ENCODE peak calls at places on chromosomes 1 and 21, in seven cellular contexts. N is Calu3; T is HT-29; E is amniotic epithelial cell; S is activated CD8-positive, alpha-beta memory T cell treated with anti-CD3 and anti-CD28 coated beads for 48 hours; I is stimulated activated naive CD4-positive, alpha-beta T cell; P is mesenchymal stem cell. U is an unnamed sample.

GRCh38 chr1:169513208-169513607 is 27.5 kb upstream of the SLC19A2 start:
- DNase-seq in I (no peak), S (no peak), T (no peak), N (no peak), E (no peak), P (no peak), U (peak)

GRCh38 chr21:45533731-45534571 is 8.3 kb downstream of the SLC19A1 start:
- DNase-seq in S (no peak), E (no peak), N (no peak), P (no peak), I (no peak), T (peak), U (no peak)

GRCh38 chr21:35475006-35475405 is 425.9 kb upstream of the RUNX1 start:
- DNase-seq in T (no peak), E (peak), S (no peak), P (peak), N (no peak), I (no peak), U (no peak)

GRCh38 chr1:43454270-43455011 is 710 bp upstream of the HYI start:
- DNase-seq in E (peak), T (peak), I (peak), N (peak), S (peak), P (peak), U (peak)

GRCh38 chr1:242828199-242828598 is 303.7 kb upstream of the PLD5 start:
- DNase-seq in E (no peak), I (no peak), S (no peak), T (peak), P (no peak), N (no peak), U (no peak)

GRCh38 chr1:33295023-33295422 is 25.9 kb downstream of the A3GALT2 start:
- DNase-seq in T (no peak), P (no peak), I (no peak), N (no peak), E (no peak), S (no peak), U (no peak)

GRCh38 chr21:36436829-36437744 is 42.8 kb downstream of the CLDN14 start:
- DNase-seq in P (no peak), I (no peak), E (no peak), N (no peak), T (no peak), S (no peak), U (no peak)

GRCh38 chr1:198465201-198466144 is 75.0 kb downstream of the ATP6V1G3 start:
- DNase-seq in P (peak), E (peak), T (peak), S (no peak), I (peak), N (no peak), U (peak)

GRCh38 chr1:88774151-88774556 is 90.1 kb downstream of the PKN2 start:
- DNase-seq in E (peak), I (no peak), N (peak), S (peak), T (peak), P (no peak), U (no peak)

GRCh38 chr1:245716561-245716960 is 561.8 kb downstream of the KIF26B start:
- DNase-seq in E (peak), N (no peak), P (no peak), I (no peak), S (no peak), T (peak), U (no peak)

GRCh38 chr1:68218485-68218884 is 13.8 kb downstream of the WLS start:
- DNase-seq in N (no peak), S (no peak), E (no peak), I (no peak), T (no peak), P (no peak), U (no peak)

GRCh38 chr1:36258960-36259344 is 34.7 kb downstream of the THRAP3 start:
- DNase-seq in P (no peak), N (no peak), E (no peak), T (no peak), S (no peak), I (no peak), U (peak)

GRCh38 chr1:42419449-42419848 is 36.4 kb downstream of the ZMYND12 start:
- DNase-seq in T (no peak), P (no peak), S (no peak), N (no peak), I (no peak), E (peak), U (no peak)

GRCh38 chr1:41495171-41495948 is 10.9 kb upstream of the EDN2 start:
- DNase-seq in E (peak), T (peak), N (peak), S (no peak), I (no peak), P (peak), U (peak)

GRCh38 chr1:17360272-17360956 is 11.6 kb upstream of the PADI6 start:
- DNase-seq in S (no peak), N (no peak), I (no peak), T (no peak), P (no peak), E (no peak), U (no peak)

GRCh38 chr1:93591291-93591832 is 90.3 kb downstream of the BCAR3 start:
- DNase-seq in T (peak), E (no peak), S (no peak), I (no peak), N (peak), P (no peak), U (no peak)

U was measured in fibroblast of villous mesenchyme.